ENCODE peak calls at places on chromosomes 4 and X, in four cellular contexts. F is activated CD4-positive, alpha-beta T cell treated with anti-CD3 and anti-CD28 coated beads, Interleukin-2, amount 50 U/mL, for 24 hours; S is stimulated activated CD4-positive, alpha-beta T cell treated with anti-CD3 and anti-CD28 coated beads, Interleukin-1b, Interleukin-23, amount 100 ng/mL, for 1 hour; N is stimulated activated CD8-positive, alpha-beta memory T cell treated with anti-CD3 and anti-CD28 coated beads, Interleukin-15, amount 100 ng/mL, for 4 hours. I is an unnamed sample.

GRCh38 chrX:68834371-68835103 is 5.7 kb downstream of the EFNB1 start:
- DNase-seq in F (no peak), S (no peak), N (no peak), I (no peak)

GRCh38 chr4:126916626-126917140 is 716.1 kb upstream of the INTU start:
- DNase-seq in F (no peak), S (no peak), N (no peak), I (no peak)

GRCh38 chrX:135625995-135626394 is 87.4 kb upstream of the CT45A1 start:
- DNase-seq in F (no peak), S (no peak), N (no peak), I (no peak)

GRCh38 chr4:39467470-39467869 is 8.6 kb downstream of the LIAS start:
- DNase-seq in F (no peak), S (no peak), N (no peak), I (no peak)

GRCh38 chr4:2511645-2512131 is 24.8 kb upstream of the FAM193A start:
- DNase-seq in F (no peak), S (no peak), N (no peak), I (no peak)

GRCh38 chr4:7830747-7831146 is 108.9 kb downstream of the AFAP1 start:
- DNase-seq in F (no peak), S (no peak), N (no peak), I (no peak)

GRCh38 chr4:140567722-140568121 is 1.0 kb downstream of the UCP1 start:
- DNase-seq in F (no peak), S (no peak), N (no peak), I (no peak)

GRCh38 chr4:41359069-41359769 is 102.5 kb downstream of the UCHL1 start:
- DNase-seq in F (no peak), S (no peak), N (no peak), I (no peak)

GRCh38 chrX:147069926-147070325 is 255.4 kb upstream of the CXorf51A start:
- DNase-seq in F (no peak), S (no peak), N (no peak), I (no peak)

GRCh38 chrX:26083093-26083492 is 55.0 kb upstream of the MAGEB18 start:
- DNase-seq in F (no peak), S (no peak), N (no peak), I (no peak)

GRCh38 chr4:52748432-52748831 is 2.8 kb downstream of the ERVMER34-1 start:
- DNase-seq in F (no peak), S (no peak), N (no peak), I (no peak)

GRCh38 chr4:60463846-60464502 is 736.2 kb upstream of the ADGRL3 start:
- DNase-seq in F (no peak), S (no peak), N (no peak), I (no peak)